ENCODE peak calls at places on chromosome 17, in seven cellular contexts. A, E, R, K, Q, N and D are unnamed samples.

GRCh38 chr17:15954222-15954621 is 9.3 kb downstream of the ADORA2B start:
- DNase-seq in Q (no peak), K (no peak), N (no peak), R (no peak), E (no peak), A (no peak), D (peak)

GRCh38 chr17:55717898-55718735 is 4.5 kb downstream of the TMEM100 start:
- DNase-seq in N (peak), Q (peak), K (no peak), R (no peak), A (peak), E (peak), D (no peak)

GRCh38 chr17:17032131-17032692 is 10.0 kb upstream of the MPRIP start:
- DNase-seq in N (peak), E (no peak), R (no peak), K (peak), A (no peak), Q (no peak), D (no peak)

GRCh38 chr17:416293-417206 is 63.9 kb upstream of the RPH3AL start:
- DNase-seq in N (no peak), E (no peak), A (peak), R (no peak), K (no peak), Q (peak), D (no peak)

GRCh38 chr17:66462010-66462409 is 159.6 kb downstream of the PRKCA start:
- DNase-seq in N (no peak), A (no peak), E (no peak), Q (no peak), R (no peak), K (no peak), D (no peak)

GRCh38 chr17:72254808-72255449 is 134.1 kb downstream of the SOX9 start:
- DNase-seq in A (no peak), N (no peak), E (no peak), Q (no peak), R (no peak), K (no peak), D (no peak)

GRCh38 chr17:9557356-9557755 is 18.3 kb downstream of the STX8 start:
- DNase-seq in E (no peak), A (no peak), R (no peak), Q (no peak), K (no peak), N (no peak), D (no peak)

GRCh38 chr17:81480140-81480917 is 32.3 kb downstream of the ACTG1 start:
- DNase-seq in A (no peak), E (no peak), N (no peak), K (peak), Q (no peak), R (no peak), D (peak)

GRCh38 chr17:17886253-17886652 is 49.5 kb upstream of the SREBF1 start:
- DNase-seq in Q (no peak), K (no peak), A (no peak), N (no peak), E (no peak), R (no peak), D (no peak)

GRCh38 chr17:37701424-37702020 is 43.3 kb downstream of the HNF1B start:
- DNase-seq in E (no peak), N (no peak), A (peak), R (peak), K (no peak), Q (no peak), D (no peak)

GRCh38 chr17:60600490-60601431 is 768 bp downstream of the PPM1D start:
- DNase-seq in N (peak), E (peak), R (no peak), K (peak), A (peak), Q (peak), D (peak)

GRCh38 chr17:63698886-63699637 is 863 bp downstream of the LIMD2 start:
- DNase-seq in N (no peak), A (peak), R (peak), Q (peak), K (no peak), E (no peak), D (no peak)

GRCh38 chr17:7445011-7445927 is at the start of gene CHRNB1:
- DNase-seq in E (no peak), Q (no peak), N (no peak), A (peak), R (no peak), K (no peak), D (no peak)

GRCh38 chr17:73478768-73479424 is 165.3 kb downstream of the SDK2 start:
- DNase-seq in Q (no peak), K (no peak), A (no peak), R (no peak), N (no peak), E (no peak), D (no peak)

GRCh38 chr17:30372755-30373154 is 6.0 kb upstream of the CPD start:
- DNase-seq in Q (no peak), A (peak), E (no peak), N (no peak), R (no peak), K (no peak), D (no peak)

GRCh38 chr17:13334374-13334773 is 267.4 kb downstream of the HS3ST3A1 start:
- DNase-seq in E (no peak), K (no peak), R (no peak), Q (no peak), A (no peak), N (no peak), D (no peak)

GRCh38 chr17:73356561-73357170 is 44.9 kb upstream of the CDC42EP4 start:
- DNase-seq in Q (no peak), E (no peak), N (no peak), R (no peak), K (no peak), A (no peak), D (no peak)

GRCh38 chr17:49035470-49036269 is 38.5 kb downstream of the IGF2BP1 start:
- DNase-seq in N (no peak), K (no peak), A (peak), E (no peak), R (no peak), Q (no peak), D (no peak)

GRCh38 chr17:75430159-75430748 is 24.8 kb upstream of the GRB2 start:
- DNase-seq in K (no peak), Q (no peak), A (no peak), E (peak), R (no peak), N (no peak), D (no peak)

GRCh38 chr17:40095944-40096791 is 4.2 kb downstream of the NR1D1 start:
- DNase-seq in K (no peak), A (peak), N (no peak), R (no peak), Q (peak), E (no peak), D (no peak)

GRCh38 chr17:67628580-67629013 is 89.1 kb upstream of the NOL11 start:
- DNase-seq in Q (no peak), E (no peak), N (no peak), A (peak), R (no peak), K (no peak), D (no peak)

GRCh38 chr17:62178579-62178978 is 113.5 kb upstream of the MED13 start:
- DNase-seq in Q (no peak), R (no peak), N (no peak), E (no peak), K (no peak), A (no peak), D (no peak)

GRCh38 chr17:49565948-49566491 is 9.7 kb upstream of the NXPH3 start:
- DNase-seq in Q (no peak), R (no peak), N (peak), E (no peak), A (no peak), K (peak), D (no peak)

GRCh38 chr17:2170023-2170422 is 115.1 kb downstream of the HIC1 start:
- DNase-seq in K (no peak), Q (no peak), R (no peak), A (peak), N (no peak), E (no peak), D (no peak)

GRCh38 chr17:64491034-64491860 is 5.6 kb downstream of the POLG2 start:
- DNase-seq in Q (peak), K (no peak), R (no peak), E (no peak), N (no peak), A (peak), D (no peak)

GRCh38 chr17:38873646-38874380 is 4.0 kb downstream of the LASP1 start:
- DNase-seq in K (no peak), R (no peak), Q (no peak), A (no peak), N (no peak), E (no peak), D (no peak)